ENCODE peak calls at places on chromosomes 2 and 18, in six cellular contexts. Z is head of caudate nucleus, L is fibroblast of the conjunctiva, S is H54, T is pancreas, V is astrocyte. I is an unnamed sample.
A peak's percentile ranks its signal among the peaks of the same experiment; 100 is the strongest.

GRCh38 chr2:16625759-16626158 is 39.9 kb downstream of the CYRIA start:
- DNase-seq in Z (no peak), V (no peak), S (no peak), T (no peak), L (no peak), I (no peak)

GRCh38 chr18:54229660-54230059 is 5.2 kb upstream of the MBD2 start:
- DNase-seq in T (no peak), Z (no peak), L (no peak), V (no peak), S (no peak), I (no peak)

GRCh38 chr2:121356058-121356640 is 71.1 kb upstream of the TFCP2L1 start:
- DNase-seq in V (peak; percentile 41), L (peak; percentile 60), Z (peak; percentile 59), T (no peak), S (peak; percentile 48), I (peak; percentile 58)

GRCh38 chr2:207015901-207016300 is 76.6 kb downstream of the CPO start:
- DNase-seq in V (no peak), S (no peak), L (no peak), Z (no peak), T (no peak), I (no peak)

GRCh38 chr2:126912201-126912600 is 13.5 kb downstream of the TEX51 start:
- DNase-seq in T (no peak), L (no peak), Z (no peak), V (no peak), S (no peak), I (no peak)

GRCh38 chr2:221502270-221502973 is 69.7 kb downstream of the EPHA4 start:
- DNase-seq in V (peak; percentile 94), T (no peak), S (no peak), Z (no peak), L (peak; percentile 49), I (peak; percentile 77)

GRCh38 chr2:128504242-128505149 is 185.8 kb upstream of the HS6ST1 start:
- DNase-seq in S (no peak), V (no peak), T (no peak), L (no peak), Z (no peak), I (no peak)

GRCh38 chr2:160062283-160063005 is at the start of gene PLA2R1:
- DNase-seq in Z (peak; percentile 19), L (peak; percentile 3), S (peak; percentile 23), V (peak; percentile 30), T (peak; percentile 38), I (no peak)

GRCh38 chr2:88874063-88874657 is 182.7 kb downstream of the RPIA start:
- DNase-seq in V (peak; percentile 22), Z (peak; percentile 71), T (peak; percentile 23), S (no peak), L (peak; percentile 37), I (peak; percentile 45)

GRCh38 chr18:11516988-11517630 is 92.3 kb upstream of the SLC35G4 start:
- DNase-seq in S (no peak), Z (no peak), L (no peak), T (no peak), V (no peak), I (no peak)

GRCh38 chr2:141362311-141362710 is 768.5 kb downstream of the LRP1B start:
- DNase-seq in T (no peak), L (no peak), S (no peak), V (no peak), Z (no peak), I (no peak)

GRCh38 chr2:85709385-85709784 is 15.2 kb downstream of the GNLY start:
- DNase-seq in S (no peak), L (no peak), V (no peak), T (no peak), Z (no peak), I (no peak)

GRCh38 chr2:221309888-221310287 is 262.2 kb downstream of the EPHA4 start:
- DNase-seq in T (no peak), S (no peak), L (no peak), Z (no peak), V (no peak), I (no peak)

GRCh38 chr2:46950314-46950713 is 34.7 kb upstream of the MCFD2 start:
- DNase-seq in Z (no peak), T (no peak), V (no peak), S (no peak), L (no peak), I (no peak)

GRCh38 chr2:134446431-134447091 is 192.7 kb downstream of the MGAT5 start:
- DNase-seq in L (no peak), V (peak; percentile 8), Z (no peak), S (peak; percentile 72), T (no peak), I (peak; percentile 21)

GRCh38 chr2:151669585-151670081 is 64.6 kb downstream of the NEB start:
- DNase-seq in L (no peak), T (no peak), S (no peak), V (peak; percentile 39), Z (peak; percentile 13), I (no peak)

GRCh38 chr2:138239902-138240595 is 261.5 kb upstream of the SPOPL start:
- DNase-seq in T (no peak), S (no peak), Z (no peak), L (peak; percentile 71), V (peak; percentile 73), I (peak; percentile 59)

GRCh38 chr18:14945286-14945685 is 197.3 kb downstream of the ANKRD30B start:
- DNase-seq in T (no peak), V (no peak), S (no peak), L (no peak), Z (no peak), I (no peak)

GRCh38 chr18:5779922-5780321 is 115.4 kb downstream of the TMEM200C start:
- DNase-seq in Z (no peak), L (no peak), T (no peak), S (no peak), V (no peak), I (no peak)

GRCh38 chr2:128277961-128278681 is 40.5 kb downstream of the HS6ST1 start:
- DNase-seq in L (no peak), T (peak; percentile 10), V (no peak), Z (no peak), S (no peak), I (no peak)

GRCh38 chr2:34403512-34403911 is 804.4 kb upstream of the FAM98A start:
- DNase-seq in V (no peak), T (no peak), Z (no peak), S (no peak), L (no peak), I (no peak)

GRCh38 chr2:237429761-237430160 is 15.8 kb upstream of the COL6A3 start:
- DNase-seq in T (no peak), S (no peak), Z (no peak), L (no peak), V (no peak), I (no peak)